ENCODE peak calls at places on chromosomes 13 and 19, in six cellular contexts. One of them, this sample, is unnamed.
A peak's percentile ranks its signal among the peaks of the same experiment; 100 is the strongest.

GRCh38 chr19:4103073-4103418 is 20.9 kb downstream of the MAP2K2 start:
- DNase-seq in spleen: no peak
- DNase-seq in epithelial cell of esophagus: peak; percentile 41
- DNase-seq in NCI-H2081: no peak
- DNase-seq in mucosa of descending colon: no peak
- DNase-seq in stimulated activated CD4-positive, alpha-beta T cell treated with anti-CD3 and anti-CD28 coated beads, Interleukin-15, amount 100 ng/mL, for 1 hour: no peak
- DNase-seq in this sample: no peak

GRCh38 chr13:19818223-19818842 is 35.6 kb upstream of the PSPC1 start:
- DNase-seq in NCI-H2081: no peak
- DNase-seq in epithelial cell of esophagus: peak; percentile 77
- DNase-seq in spleen: peak; percentile 89
- DNase-seq in mucosa of descending colon: peak; percentile 52
- DNase-seq in stimulated activated CD4-positive, alpha-beta T cell treated with anti-CD3 and anti-CD28 coated beads, Interleukin-15, amount 100 ng/mL, for 1 hour: peak; percentile 24
- DNase-seq in this sample: no peak

GRCh38 chr13:81207221-81207620 is 866.3 kb upstream of the SPRY2 start:
- DNase-seq in epithelial cell of esophagus: no peak
- DNase-seq in spleen: no peak
- DNase-seq in mucosa of descending colon: no peak
- DNase-seq in NCI-H2081: no peak
- DNase-seq in stimulated activated CD4-positive, alpha-beta T cell treated with anti-CD3 and anti-CD28 coated beads, Interleukin-15, amount 100 ng/mL, for 1 hour: no peak
- DNase-seq in this sample: no peak

GRCh38 chr19:33520048-33520643 is 1.4 kb downstream of the PEPD start:
- DNase-seq in epithelial cell of esophagus: no peak
- DNase-seq in spleen: no peak
- DNase-seq in stimulated activated CD4-positive, alpha-beta T cell treated with anti-CD3 and anti-CD28 coated beads, Interleukin-15, amount 100 ng/mL, for 1 hour: no peak
- DNase-seq in mucosa of descending colon: no peak
- DNase-seq in NCI-H2081: no peak
- DNase-seq in this sample: no peak

GRCh38 chr19:56930647-56931592 is 90.4 kb upstream of the PEG3 start:
- DNase-seq in spleen: no peak
- DNase-seq in stimulated activated CD4-positive, alpha-beta T cell treated with anti-CD3 and anti-CD28 coated beads, Interleukin-15, amount 100 ng/mL, for 1 hour: no peak
- DNase-seq in NCI-H2081: no peak
- DNase-seq in epithelial cell of esophagus: no peak
- DNase-seq in mucosa of descending colon: no peak
- DNase-seq in this sample: no peak

GRCh38 chr19:35822579-35822978 is 9.9 kb upstream of the PRODH2 start:
- DNase-seq in epithelial cell of esophagus: no peak
- DNase-seq in stimulated activated CD4-positive, alpha-beta T cell treated with anti-CD3 and anti-CD28 coated beads, Interleukin-15, amount 100 ng/mL, for 1 hour: no peak
- DNase-seq in NCI-H2081: no peak
- DNase-seq in mucosa of descending colon: no peak
- DNase-seq in spleen: no peak
- DNase-seq in this sample: no peak

GRCh38 chr19:12669272-12670158 is 2.9 kb downstream of the WDR83 start:
- DNase-seq in NCI-H2081: peak; percentile 65
- DNase-seq in spleen: peak; percentile 93
- DNase-seq in stimulated activated CD4-positive, alpha-beta T cell treated with anti-CD3 and anti-CD28 coated beads, Interleukin-15, amount 100 ng/mL, for 1 hour: peak; percentile 62
- DNase-seq in mucosa of descending colon: peak; percentile 87
- DNase-seq in epithelial cell of esophagus: peak; percentile 84
- DNase-seq in this sample: peak; percentile 66

GRCh38 chr13:112756967-112757758 is 67.3 kb downstream of the ATP11A start:
- DNase-seq in NCI-H2081: peak; percentile 87
- DNase-seq in spleen: peak; percentile 38
- DNase-seq in mucosa of descending colon: no peak
- DNase-seq in stimulated activated CD4-positive, alpha-beta T cell treated with anti-CD3 and anti-CD28 coated beads, Interleukin-15, amount 100 ng/mL, for 1 hour: no peak
- DNase-seq in epithelial cell of esophagus: no peak
- DNase-seq in this sample: no peak

GRCh38 chr13:37914781-37915391 is 45.3 kb upstream of the TRPC4 start:
- DNase-seq in stimulated activated CD4-positive, alpha-beta T cell treated with anti-CD3 and anti-CD28 coated beads, Interleukin-15, amount 100 ng/mL, for 1 hour: no peak
- DNase-seq in NCI-H2081: no peak
- DNase-seq in epithelial cell of esophagus: peak; percentile 93
- DNase-seq in mucosa of descending colon: no peak
- DNase-seq in spleen: no peak
- DNase-seq in this sample: peak; percentile 21

GRCh38 chr13:30362005-30362788 is 54.8 kb upstream of the KATNAL1 start:
- DNase-seq in stimulated activated CD4-positive, alpha-beta T cell treated with anti-CD3 and anti-CD28 coated beads, Interleukin-15, amount 100 ng/mL, for 1 hour: no peak
- DNase-seq in NCI-H2081: no peak
- DNase-seq in mucosa of descending colon: no peak
- DNase-seq in epithelial cell of esophagus: no peak
- DNase-seq in spleen: no peak
- DNase-seq in this sample: no peak

GRCh38 chr13:50995870-50996269 is 86.3 kb downstream of the RNASEH2B start:
- DNase-seq in NCI-H2081: no peak
- DNase-seq in mucosa of descending colon: no peak
- DNase-seq in stimulated activated CD4-positive, alpha-beta T cell treated with anti-CD3 and anti-CD28 coated beads, Interleukin-15, amount 100 ng/mL, for 1 hour: no peak
- DNase-seq in spleen: no peak
- DNase-seq in epithelial cell of esophagus: no peak
- DNase-seq in this sample: no peak

GRCh38 chr19:789473-790052 is 7.7 kb upstream of the PTBP1 start:
- DNase-seq in stimulated activated CD4-positive, alpha-beta T cell treated with anti-CD3 and anti-CD28 coated beads, Interleukin-15, amount 100 ng/mL, for 1 hour: no peak
- DNase-seq in NCI-H2081: no peak
- DNase-seq in spleen: no peak
- DNase-seq in mucosa of descending colon: no peak
- DNase-seq in epithelial cell of esophagus: no peak
- DNase-seq in this sample: no peak

GRCh38 chr13:63414247-63414646 is 1998.6 kb upstream of the PCDH20 start:
- DNase-seq in stimulated activated CD4-positive, alpha-beta T cell treated with anti-CD3 and anti-CD28 coated beads, Interleukin-15, amount 100 ng/mL, for 1 hour: no peak
- DNase-seq in mucosa of descending colon: no peak
- DNase-seq in epithelial cell of esophagus: no peak
- DNase-seq in NCI-H2081: no peak
- DNase-seq in spleen: no peak
- DNase-seq in this sample: no peak

GRCh38 chr19:29724741-29725140 is 9.7 kb upstream of the C19orf12 start:
- DNase-seq in mucosa of descending colon: no peak
- DNase-seq in epithelial cell of esophagus: no peak
- DNase-seq in spleen: no peak
- DNase-seq in NCI-H2081: no peak
- DNase-seq in stimulated activated CD4-positive, alpha-beta T cell treated with anti-CD3 and anti-CD28 coated beads, Interleukin-15, amount 100 ng/mL, for 1 hour: no peak
- DNase-seq in this sample: no peak

GRCh38 chr19:35388277-35389054 is 17.6 kb downstream of the GPR42 start:
- DNase-seq in epithelial cell of esophagus: no peak
- DNase-seq in stimulated activated CD4-positive, alpha-beta T cell treated with anti-CD3 and anti-CD28 coated beads, Interleukin-15, amount 100 ng/mL, for 1 hour: no peak
- DNase-seq in spleen: no peak
- DNase-seq in mucosa of descending colon: no peak
- DNase-seq in NCI-H2081: no peak
- DNase-seq in this sample: no peak

GRCh38 chr13:36549126-36549702 is 116.9 kb downstream of the CCNA1 start:
- DNase-seq in spleen: no peak
- DNase-seq in NCI-H2081: no peak
- DNase-seq in epithelial cell of esophagus: peak; percentile 53
- DNase-seq in mucosa of descending colon: no peak
- DNase-seq in stimulated activated CD4-positive, alpha-beta T cell treated with anti-CD3 and anti-CD28 coated beads, Interleukin-15, amount 100 ng/mL, for 1 hour: no peak
- DNase-seq in this sample: no peak

GRCh38 chr13:33367931-33368330 is 82.4 kb upstream of the STARD13 start:
- DNase-seq in stimulated activated CD4-positive, alpha-beta T cell treated with anti-CD3 and anti-CD28 coated beads, Interleukin-15, amount 100 ng/mL, for 1 hour: no peak
- DNase-seq in mucosa of descending colon: no peak
- DNase-seq in NCI-H2081: no peak
- DNase-seq in epithelial cell of esophagus: no peak
- DNase-seq in spleen: no peak
- DNase-seq in this sample: no peak

GRCh38 chr13:74226791-74227475 is 92.7 kb upstream of the KLF12 start:
- DNase-seq in stimulated activated CD4-positive, alpha-beta T cell treated with anti-CD3 and anti-CD28 coated beads, Interleukin-15, amount 100 ng/mL, for 1 hour: no peak
- DNase-seq in spleen: no peak
- DNase-seq in epithelial cell of esophagus: no peak
- DNase-seq in mucosa of descending colon: no peak
- DNase-seq in NCI-H2081: no peak
- DNase-seq in this sample: no peak

GRCh38 chr13:37074703-37075102 is 15.2 kb upstream of the SUPT20H start:
- DNase-seq in NCI-H2081: peak; percentile 44
- DNase-seq in spleen: no peak
- DNase-seq in mucosa of descending colon: no peak
- DNase-seq in epithelial cell of esophagus: peak; percentile 41
- DNase-seq in stimulated activated CD4-positive, alpha-beta T cell treated with anti-CD3 and anti-CD28 coated beads, Interleukin-15, amount 100 ng/mL, for 1 hour: no peak
- DNase-seq in this sample: peak; percentile 14

GRCh38 chr19:44785271-44785670 is 7.6 kb downstream of the CBLC start:
- DNase-seq in NCI-H2081: no peak
- DNase-seq in spleen: no peak
- DNase-seq in stimulated activated CD4-positive, alpha-beta T cell treated with anti-CD3 and anti-CD28 coated beads, Interleukin-15, amount 100 ng/mL, for 1 hour: no peak
- DNase-seq in mucosa of descending colon: no peak
- DNase-seq in epithelial cell of esophagus: no peak
- DNase-seq in this sample: no peak

GRCh38 chr13:77523834-77524728 is 11.4 kb upstream of the SCEL start:
- DNase-seq in epithelial cell of esophagus: peak; percentile 88
- DNase-seq in mucosa of descending colon: no peak
- DNase-seq in NCI-H2081: no peak
- DNase-seq in stimulated activated CD4-positive, alpha-beta T cell treated with anti-CD3 and anti-CD28 coated beads, Interleukin-15, amount 100 ng/mL, for 1 hour: no peak
- DNase-seq in spleen: no peak
- DNase-seq in this sample: no peak

GRCh38 chr13:26327905-26328304 is 74.0 kb downstream of the CDK8 start:
- DNase-seq in NCI-H2081: no peak
- DNase-seq in mucosa of descending colon: no peak
- DNase-seq in spleen: no peak
- DNase-seq in stimulated activated CD4-positive, alpha-beta T cell treated with anti-CD3 and anti-CD28 coated beads, Interleukin-15, amount 100 ng/mL, for 1 hour: no peak
- DNase-seq in epithelial cell of esophagus: no peak
- DNase-seq in this sample: no peak

GRCh38 chr13:91347996-91348905 is 764 bp downstream of the MIR17HG start:
- DNase-seq in mucosa of descending colon: peak; percentile 73
- DNase-seq in spleen: peak; percentile 94
- DNase-seq in stimulated activated CD4-positive, alpha-beta T cell treated with anti-CD3 and anti-CD28 coated beads, Interleukin-15, amount 100 ng/mL, for 1 hour: peak; percentile 73
- DNase-seq in epithelial cell of esophagus: peak; percentile 47
- DNase-seq in NCI-H2081: no peak
- DNase-seq in this sample: peak; percentile 15

GRCh38 chr19:15519433-15519976 is 11.2 kb downstream of the CYP4F22 start:
- DNase-seq in mucosa of descending colon: no peak
- DNase-seq in spleen: no peak
- DNase-seq in epithelial cell of esophagus: no peak
- DNase-seq in stimulated activated CD4-positive, alpha-beta T cell treated with anti-CD3 and anti-CD28 coated beads, Interleukin-15, amount 100 ng/mL, for 1 hour: no peak
- DNase-seq in NCI-H2081: no peak
- DNase-seq in this sample: no peak

GRCh38 chr19:52248256-52248655 is 21.1 kb upstream of the ZNF766 start:
- DNase-seq in epithelial cell of esophagus: peak; percentile 62
- DNase-seq in mucosa of descending colon: no peak
- DNase-seq in NCI-H2081: no peak
- DNase-seq in stimulated activated CD4-positive, alpha-beta T cell treated with anti-CD3 and anti-CD28 coated beads, Interleukin-15, amount 100 ng/mL, for 1 hour: peak; percentile 37
- DNase-seq in spleen: peak; percentile 77
- DNase-seq in this sample: no peak

GRCh38 chr13:46575321-46575721 is 22.4 kb downstream of the LRCH1 start:
- DNase-seq in mucosa of descending colon: no peak
- DNase-seq in stimulated activated CD4-positive, alpha-beta T cell treated with anti-CD3 and anti-CD28 coated beads, Interleukin-15, amount 100 ng/mL, for 1 hour: no peak
- DNase-seq in epithelial cell of esophagus: peak; percentile 18
- DNase-seq in spleen: no peak
- DNase-seq in NCI-H2081: no peak
- DNase-seq in this sample: no peak

GRCh38 chr19:47112166-47112663 is 1.4 kb downstream of the ZC3H4 start:
- DNase-seq in NCI-H2081: peak; percentile 74
- DNase-seq in stimulated activated CD4-positive, alpha-beta T cell treated with anti-CD3 and anti-CD28 coated beads, Interleukin-15, amount 100 ng/mL, for 1 hour: peak; percentile 78
- DNase-seq in epithelial cell of esophagus: peak; percentile 80
- DNase-seq in mucosa of descending colon: peak; percentile 95
- DNase-seq in spleen: peak; percentile 98
- DNase-seq in this sample: peak; percentile 55